ENCODE peak calls at places on chromosomes 11 and 22, in eight cellular contexts. G, D, W, T, S, P, Y and H are unnamed samples.
A peak's percentile ranks its signal among the peaks of the same experiment; 100 is the strongest.

GRCh38 chr11:109864834-109865557 is 228.2 kb upstream of the ZC3H12C start:
- DNase-seq in P (no peak), T (no peak), W (peak; percentile 60), Y (no peak), D (no peak), S (no peak), G (no peak), H (no peak)

GRCh38 chr22:24189249-24190158 is 8.2 kb downstream of the SUSD2 start:
- DNase-seq in G (no peak), S (peak; percentile 21), T (no peak), Y (peak; percentile 48), D (peak; percentile 70), W (peak; percentile 76), P (peak; percentile 76), H (peak; percentile 69)

GRCh38 chr11:1231396-1232327 is 8.8 kb downstream of the MUC5B start:
- DNase-seq in Y (no peak), S (no peak), D (no peak), W (no peak), P (peak; percentile 2), G (no peak), T (no peak), H (no peak)

GRCh38 chr11:99370557-99371200 is 349.9 kb downstream of the CNTN5 start:
- DNase-seq in D (peak; percentile 9), G (no peak), S (peak; percentile 20), W (no peak), T (no peak), Y (peak; percentile 50), P (peak; percentile 13), H (peak; percentile 53)

GRCh38 chr11:126997196-126997595 is 3.4 kb downstream of the KIRREL3 start:
- DNase-seq in S (no peak), D (no peak), Y (no peak), T (no peak), G (no peak), P (no peak), W (no peak), H (no peak)

GRCh38 chr11:46686886-46687810 is 13.3 kb downstream of the ARHGAP1 start:
- DNase-seq in G (no peak), D (no peak), P (no peak), T (no peak), W (no peak), S (no peak), Y (no peak), H (no peak)

GRCh38 chr22:40392618-40393017 is 22.2 kb downstream of the SGSM3 start:
- DNase-seq in G (no peak), P (no peak), T (no peak), D (no peak), Y (no peak), S (no peak), W (no peak), H (no peak)

GRCh38 chr11:117837070-117837776 is 12.7 kb upstream of the FXYD2 start:
- DNase-seq in S (no peak), T (no peak), Y (no peak), G (no peak), D (no peak), W (no peak), P (no peak), H (no peak)

GRCh38 chr11:14546672-14547071 is 26.5 kb upstream of the PSMA1 start:
- DNase-seq in S (no peak), G (no peak), W (no peak), D (no peak), Y (no peak), T (no peak), P (no peak), H (no peak)